ENCODE peak calls at places on chromosomes 16 and 17, in six cellular contexts. One of them, this sample, is unnamed.

GRCh38 chr16:71781741-71782140 is 26.9 kb downstream of the AP1G1 start:
- DNase-seq in SK-N-SH: no peak
- DNase-seq in K562: no peak
- DNase-seq in HepG2: peak
- DNase-seq in H1: no peak
- DNase-seq in HL-60: no peak
- DNase-seq in this sample: no peak

GRCh38 chr16:75092777-75093176 is 23.8 kb downstream of the LDHD start:
- DNase-seq in HL-60: no peak
- DNase-seq in K562: no peak
- DNase-seq in SK-N-SH: no peak
- DNase-seq in H1: no peak
- DNase-seq in HepG2: no peak
- DNase-seq in this sample: no peak

GRCh38 chr16:68362314-68362913 is 51.6 kb downstream of the PRMT7 start:
- DNase-seq in HL-60: no peak
- DNase-seq in SK-N-SH: peak
- DNase-seq in HepG2: no peak
- DNase-seq in K562: no peak
- DNase-seq in H1: no peak
- DNase-seq in this sample: no peak

GRCh38 chr16:48409839-48410610 is 24.8 kb upstream of the SIAH1 start:
- DNase-seq in K562: peak
- DNase-seq in HL-60: peak
- DNase-seq in HepG2: peak
- DNase-seq in SK-N-SH: no peak
- DNase-seq in H1: no peak
- DNase-seq in this sample: no peak

GRCh38 chr16:89842471-89843408 is 14.5 kb downstream of the SPIRE2 start:
- DNase-seq in K562: no peak
- DNase-seq in HepG2: peak
- DNase-seq in SK-N-SH: peak
- DNase-seq in H1: no peak
- DNase-seq in HL-60: no peak
- DNase-seq in this sample: no peak

GRCh38 chr17:37570527-37571093 is 38.6 kb downstream of the SYNRG start:
- DNase-seq in HepG2: peak
- DNase-seq in H1: peak
- DNase-seq in SK-N-SH: peak
- DNase-seq in K562: peak
- DNase-seq in HL-60: peak
- DNase-seq in this sample: no peak

GRCh38 chr17:11742891-11743290 is 144.6 kb downstream of the DNAH9 start:
- DNase-seq in H1: no peak
- DNase-seq in HepG2: no peak
- DNase-seq in HL-60: no peak
- DNase-seq in SK-N-SH: no peak
- DNase-seq in K562: no peak
- DNase-seq in this sample: no peak

GRCh38 chr16:67679935-67680897 is 13.6 kb downstream of the C16orf86 start:
- DNase-seq in HepG2: no peak
- DNase-seq in HL-60: no peak
- DNase-seq in K562: no peak
- DNase-seq in SK-N-SH: no peak
- DNase-seq in H1: no peak
- DNase-seq in this sample: no peak

GRCh38 chr17:80931421-80932265 is 60.0 kb upstream of the CHMP6 start:
- DNase-seq in K562: no peak
- DNase-seq in HL-60: no peak
- DNase-seq in HepG2: no peak
- DNase-seq in SK-N-SH: no peak
- DNase-seq in H1: peak
- DNase-seq in this sample: no peak

GRCh38 chr17:34306466-34306865 is 12.8 kb upstream of the CCL8 start:
- DNase-seq in HepG2: no peak
- DNase-seq in SK-N-SH: peak
- DNase-seq in K562: peak
- DNase-seq in HL-60: no peak
- DNase-seq in H1: peak
- DNase-seq in this sample: no peak

GRCh38 chr17:32940706-32941390 is 12.9 kb downstream of the TMEM98 start:
- DNase-seq in SK-N-SH: no peak
- DNase-seq in HepG2: no peak
- DNase-seq in K562: no peak
- DNase-seq in H1: no peak
- DNase-seq in HL-60: no peak
- DNase-seq in this sample: no peak

GRCh38 chr16:53781023-53781605 is 77.2 kb downstream of the FTO start:
- DNase-seq in HepG2: peak
- DNase-seq in K562: no peak
- DNase-seq in H1: no peak
- DNase-seq in SK-N-SH: no peak
- DNase-seq in HL-60: no peak
- DNase-seq in this sample: no peak

GRCh38 chr16:74230126-74230525 is 66.5 kb upstream of the PSMD7 start:
- DNase-seq in K562: no peak
- DNase-seq in SK-N-SH: no peak
- DNase-seq in HepG2: no peak
- DNase-seq in H1: no peak
- DNase-seq in HL-60: no peak
- DNase-seq in this sample: no peak

GRCh38 chr17:1725642-1726511 is 1.4 kb downstream of the WDR81 start:
- DNase-seq in HepG2: no peak
- DNase-seq in K562: no peak
- DNase-seq in H1: no peak
- DNase-seq in HL-60: no peak
- DNase-seq in SK-N-SH: peak
- DNase-seq in this sample: no peak

GRCh38 chr17:40542562-40543411 is 22.5 kb downstream of the CCR7 start:
- DNase-seq in SK-N-SH: peak
- DNase-seq in HepG2: peak
- DNase-seq in H1: no peak
- DNase-seq in K562: no peak
- DNase-seq in HL-60: no peak
- DNase-seq in this sample: no peak

GRCh38 chr17:36705651-36706436 is 104.5 kb downstream of the MRM1 start:
- DNase-seq in K562: peak
- DNase-seq in HL-60: no peak
- DNase-seq in SK-N-SH: peak
- DNase-seq in HepG2: peak
- DNase-seq in H1: no peak
- DNase-seq in this sample: no peak

GRCh38 chr16:80158766-80159165 is 382.0 kb upstream of the DYNLRB2 start:
- DNase-seq in HepG2: no peak
- DNase-seq in HL-60: no peak
- DNase-seq in H1: no peak
- DNase-seq in SK-N-SH: no peak
- DNase-seq in K562: no peak
- DNase-seq in this sample: no peak

GRCh38 chr17:41738801-41739112 is 4.3 kb upstream of the HAP1 start:
- DNase-seq in HepG2: no peak
- DNase-seq in SK-N-SH: no peak
- DNase-seq in K562: no peak
- DNase-seq in HL-60: no peak
- DNase-seq in H1: no peak
- DNase-seq in this sample: no peak

GRCh38 chr17:50056217-50056960 is 479 bp downstream of the ITGA3 start:
- DNase-seq in H1: no peak
- DNase-seq in HepG2: peak
- DNase-seq in K562: peak
- DNase-seq in SK-N-SH: peak
- DNase-seq in HL-60: no peak
- DNase-seq in this sample: no peak

GRCh38 chr17:31915456-31916100 is 14.1 kb upstream of the UTP6 start:
- DNase-seq in K562: no peak
- DNase-seq in HL-60: no peak
- DNase-seq in SK-N-SH: no peak
- DNase-seq in H1: no peak
- DNase-seq in HepG2: no peak
- DNase-seq in this sample: no peak

GRCh38 chr17:31916496-31917064 is 15.1 kb upstream of the UTP6 start:
- DNase-seq in H1: no peak
- DNase-seq in SK-N-SH: no peak
- DNase-seq in HepG2: no peak
- DNase-seq in K562: no peak
- DNase-seq in HL-60: no peak
- DNase-seq in this sample: no peak

GRCh38 chr17:31917065-31917529 is 15.6 kb upstream of the UTP6 start:
- DNase-seq in SK-N-SH: no peak
- DNase-seq in HL-60: no peak
- DNase-seq in H1: no peak
- DNase-seq in HepG2: no peak
- DNase-seq in K562: no peak
- DNase-seq in this sample: no peak

GRCh38 chr17:31918701-31919128 is 17.2 kb upstream of the UTP6 start:
- DNase-seq in HepG2: peak
- DNase-seq in HL-60: no peak
- DNase-seq in H1: no peak
- DNase-seq in K562: no peak
- DNase-seq in SK-N-SH: no peak
- DNase-seq in this sample: no peak

GRCh38 chr17:31919802-31920525 is 16.8 kb upstream of the SUZ12 start:
- DNase-seq in H1: no peak
- DNase-seq in SK-N-SH: no peak
- DNase-seq in HL-60: no peak
- DNase-seq in HepG2: peak
- DNase-seq in K562: no peak
- DNase-seq in this sample: no peak
- TF ChIP-seq GABPA in H1: no peak
- TF ChIP-seq GABPA in SK-N-SH: no peak
- TF ChIP-seq GABPA in HL-60: no peak
- TF ChIP-seq GABPA in HepG2: no peak
- TF ChIP-seq GABPA in K562: no peak
- TF ChIP-seq GABPA in this sample: no peak

GRCh38 chr16:30351586-30352419 is 3.3 kb downstream of the CD2BP2 start:
- DNase-seq in HepG2: no peak
- DNase-seq in K562: no peak
- DNase-seq in HL-60: no peak
- DNase-seq in SK-N-SH: no peak
- DNase-seq in H1: no peak
- DNase-seq in this sample: no peak

GRCh38 chr16:30351001-30351441 is 4.1 kb downstream of the CD2BP2 start:
- DNase-seq in HepG2: no peak
- DNase-seq in SK-N-SH: no peak
- DNase-seq in K562: no peak
- DNase-seq in HL-60: no peak
- DNase-seq in H1: no peak
- DNase-seq in this sample: no peak

GRCh38 chr16:30349695-30350094 is 5.4 kb downstream of the CD2BP2 start:
- DNase-seq in SK-N-SH: no peak
- DNase-seq in HL-60: no peak
- DNase-seq in K562: no peak
- DNase-seq in H1: no peak
- DNase-seq in HepG2: no peak
- DNase-seq in this sample: peak

GRCh38 chr16:30348929-30349328 is 6.2 kb downstream of the CD2BP2 start:
- DNase-seq in H1: no peak
- DNase-seq in HL-60: no peak
- DNase-seq in K562: no peak
- DNase-seq in HepG2: no peak
- DNase-seq in SK-N-SH: no peak
- DNase-seq in this sample: no peak

GRCh38 chr16:30350134-30350871 is 4.8 kb downstream of the CD2BP2 start:
- DNase-seq in HepG2: no peak
- DNase-seq in HL-60: no peak
- DNase-seq in K562: no peak
- DNase-seq in H1: no peak
- DNase-seq in SK-N-SH: no peak
- DNase-seq in this sample: peak
- TF ChIP-seq GABPA in HepG2: no peak
- TF ChIP-seq GABPA in HL-60: no peak
- TF ChIP-seq GABPA in K562: no peak
- TF ChIP-seq GABPA in H1: no peak
- TF ChIP-seq GABPA in SK-N-SH: no peak
- TF ChIP-seq GABPA in this sample: peak

GRCh38 chr17:27536781-27537180 is 80.5 kb downstream of the KSR1 start:
- DNase-seq in HepG2: no peak
- DNase-seq in SK-N-SH: no peak
- DNase-seq in K562: no peak
- DNase-seq in HL-60: no peak
- DNase-seq in H1: no peak
- DNase-seq in this sample: no peak
- TF ChIP-seq GABPA in HepG2: no peak
- TF ChIP-seq GABPA in SK-N-SH: no peak
- TF ChIP-seq GABPA in K562: no peak
- TF ChIP-seq GABPA in HL-60: no peak
- TF ChIP-seq GABPA in H1: no peak
- TF ChIP-seq GABPA in this sample: no peak

GRCh38 chr17:64992325-64992802 is 64.2 kb downstream of the GNA13 start:
- DNase-seq in H1: no peak
- DNase-seq in K562: no peak
- DNase-seq in SK-N-SH: no peak
- DNase-seq in HL-60: no peak
- DNase-seq in HepG2: peak
- DNase-seq in this sample: no peak
- TF ChIP-seq GABPA in H1: no peak
- TF ChIP-seq GABPA in K562: no peak
- TF ChIP-seq GABPA in SK-N-SH: no peak
- TF ChIP-seq GABPA in HL-60: no peak
- TF ChIP-seq GABPA in HepG2: no peak
- TF ChIP-seq GABPA in this sample: no peak

DNA sequence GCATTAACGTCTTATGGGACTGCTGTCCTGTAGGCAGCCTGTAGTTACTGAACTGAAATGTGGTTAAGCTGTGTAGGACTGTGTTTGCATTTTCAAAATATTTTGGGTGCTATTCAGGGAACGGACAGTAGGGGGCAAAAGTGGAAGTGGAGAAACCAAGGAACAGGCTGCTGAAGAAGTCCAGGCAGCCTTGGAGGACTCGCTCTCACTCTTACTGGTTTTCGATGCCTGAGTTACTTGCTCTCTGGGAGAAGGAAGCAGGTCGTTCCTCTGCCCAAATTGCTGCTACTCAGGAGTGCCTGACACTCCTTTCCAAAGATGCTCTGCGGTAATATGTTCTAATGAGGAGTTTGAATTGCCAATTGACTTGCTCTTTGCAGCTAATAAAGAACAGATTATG is 64.5 kb upstream of the RBFOX1 start:
- DNase-seq in H1: peak
- DNase-seq in HL-60: no peak
- DNase-seq in HepG2: peak
- DNase-seq in K562: peak
- DNase-seq in SK-N-SH: peak
- DNase-seq in this sample: no peak
- TF ChIP-seq GABPA in H1: no peak
- TF ChIP-seq GABPA in HL-60: no peak
- TF ChIP-seq GABPA in HepG2: no peak
- TF ChIP-seq GABPA in K562: no peak
- TF ChIP-seq GABPA in SK-N-SH: no peak
- TF ChIP-seq GABPA in this sample: no peak